ENCODE peak calls at places on chromosomes 7 and 10, in nine cellular contexts. G, J, H, F, E, A, W, V and I are unnamed samples.

GRCh38 chr10:58143944-58144343 is 123.8 kb downstream of the IPMK start:
- ATAC-seq in G (no peak), J (no peak), H (no peak), F (no peak), E (peak), A (no peak), W (no peak), V (no peak), I (no peak)

GRCh38 chr10:49572594-49573114 is 33.7 kb upstream of the ERCC6 start:
- ATAC-seq in G (no peak), J (no peak), H (no peak), F (no peak), E (no peak), A (no peak), W (no peak), V (no peak), I (no peak)

GRCh38 chr10:17430647-17431355 is 23.6 kb downstream of the ST8SIA6 start:
- ATAC-seq in G (peak), J (peak), H (peak), F (peak), E (no peak), A (peak), W (no peak), V (peak), I (no peak)

GRCh38 chr10:121307411-121307980 is 290.7 kb downstream of the FGFR2 start:
- ATAC-seq in G (no peak), J (no peak), H (no peak), F (no peak), E (no peak), A (no peak), W (no peak), V (peak), I (no peak)

GRCh38 chr7:152893801-152894294 is 134.3 kb downstream of the ACTR3B start:
- ATAC-seq in G (no peak), J (no peak), H (no peak), F (no peak), E (no peak), A (no peak), W (no peak), V (no peak), I (no peak)

GRCh38 chr7:18200855-18201254 is 173.2 kb upstream of the PRPS1L1 start:
- ATAC-seq in G (no peak), J (no peak), H (no peak), F (no peak), E (no peak), A (no peak), W (no peak), V (no peak), I (no peak)

GRCh38 chr10:26407406-26407969 is 30.7 kb upstream of the APBB1IP start:
- ATAC-seq in G (no peak), J (no peak), H (no peak), F (no peak), E (no peak), A (peak), W (peak), V (no peak), I (no peak)

GRCh38 chr10:1420663-1421362 is 316.5 kb downstream of the ADARB2 start:
- ATAC-seq in G (peak), J (peak), H (peak), F (peak), E (peak), A (peak), W (peak), V (peak), I (peak)

GRCh38 chr10:78953124-78954008 is 115.4 kb upstream of the ZMIZ1 start:
- ATAC-seq in G (peak), J (peak), H (peak), F (no peak), E (peak), A (no peak), W (no peak), V (no peak), I (no peak)

GRCh38 chr7:89003619-89003956 is 208.1 kb upstream of the TEX47 start:
- ATAC-seq in G (no peak), J (no peak), H (no peak), F (no peak), E (peak), A (no peak), W (peak), V (no peak), I (peak)

GRCh38 chr7:85719981-85720963 is 533.4 kb upstream of the SEMA3D start:
- ATAC-seq in G (peak), J (no peak), H (peak), F (peak), E (no peak), A (no peak), W (no peak), V (no peak), I (no peak)

GRCh38 chr7:17256375-17256774 is 42.1 kb upstream of the AHR start:
- ATAC-seq in G (no peak), J (no peak), H (no peak), F (no peak), E (no peak), A (no peak), W (no peak), V (peak), I (no peak)

GRCh38 chr7:522071-522937 is 2.7 kb upstream of the PDGFA start:
- ATAC-seq in G (peak), J (peak), H (peak), F (peak), E (peak), A (peak), W (peak), V (peak), I (no peak)

GRCh38 chr10:43407148-43407575 is 1.8 kb downstream of the HNRNPF start:
- ATAC-seq in G (peak), J (peak), H (peak), F (peak), E (peak), A (no peak), W (peak), V (peak), I (peak)

GRCh38 chr7:6398943-6399342 is 48.8 kb downstream of the DAGLB start:
- ATAC-seq in G (peak), J (peak), H (peak), F (peak), E (no peak), A (no peak), W (no peak), V (peak), I (no peak)

GRCh38 chr7:138784692-138785091 is 13.1 kb upstream of the TMEM213 start:
- ATAC-seq in G (no peak), J (no peak), H (no peak), F (no peak), E (no peak), A (no peak), W (no peak), V (no peak), I (no peak)

GRCh38 chr7:131527462-131527861 is 29.0 kb downstream of the PODXL start:
- ATAC-seq in G (no peak), J (no peak), H (no peak), F (no peak), E (no peak), A (no peak), W (no peak), V (no peak), I (no peak)

GRCh38 chr10:16116404-16117304 is 256.3 kb upstream of the MINDY3 start:
- ATAC-seq in G (no peak), J (no peak), H (no peak), F (no peak), E (no peak), A (peak), W (no peak), V (no peak), I (no peak)

GRCh38 chr7:6576024-6576866 is 1.0 kb upstream of the ZDHHC4 start:
- ATAC-seq in G (no peak), J (no peak), H (no peak), F (no peak), E (no peak), A (peak), W (no peak), V (no peak), I (no peak)

GRCh38 chr10:122658356-122659049 is 41.1 kb downstream of the C10orf120 start:
- ATAC-seq in G (no peak), J (no peak), H (no peak), F (no peak), E (no peak), A (no peak), W (no peak), V (peak), I (no peak)

GRCh38 chr7:46229409-46229808 is 308.3 kb upstream of the IGFBP3 start:
- ATAC-seq in G (no peak), J (no peak), H (peak), F (peak), E (no peak), A (no peak), W (no peak), V (peak), I (no peak)

GRCh38 chr7:108308913-108309312 is 147.3 kb downstream of the NRCAM start:
- ATAC-seq in G (peak), J (no peak), H (no peak), F (peak), E (no peak), A (no peak), W (no peak), V (peak), I (peak)

GRCh38 chr7:117781707-117782106 is 91.5 kb downstream of the CTTNBP2 start:
- ATAC-seq in G (no peak), J (no peak), H (no peak), F (no peak), E (no peak), A (peak), W (no peak), V (no peak), I (no peak)

GRCh38 chr10:15228426-15228825 is 59.9 kb upstream of the NMT2 start:
- ATAC-seq in G (no peak), J (no peak), H (no peak), F (no peak), E (no peak), A (no peak), W (no peak), V (no peak), I (no peak)

GRCh38 chr10:94879214-94879613 is 59.2 kb upstream of the CYP2C9 start:
- ATAC-seq in G (no peak), J (no peak), H (no peak), F (no peak), E (no peak), A (no peak), W (no peak), V (no peak), I (no peak)

GRCh38 chr7:22356855-22357310 is at the start of gene RAPGEF5:
- ATAC-seq in G (peak), J (peak), H (peak), F (peak), E (peak), A (peak), W (peak), V (peak), I (no peak)

GRCh38 chr10:68831961-68832455 is 4.7 kb downstream of the STOX1 start:
- ATAC-seq in G (no peak), J (no peak), H (no peak), F (no peak), E (no peak), A (no peak), W (no peak), V (no peak), I (no peak)

GRCh38 chr10:80185522-80186299 is 19.6 kb downstream of the ANXA11 start:
- ATAC-seq in G (peak), J (no peak), H (peak), F (no peak), E (no peak), A (no peak), W (no peak), V (no peak), I (no peak)